ENCODE peak calls at places on chromosomes 4 and X, in nine cellular contexts. One of them, this sample, is unnamed.

GRCh38 chr4:99029852-99030251 is 34.3 kb downstream of the METAP1 start:
- DNase-seq in activated naive CD4-positive, alpha-beta T cell treated with anti-CD3 and anti-CD28 coated beads, Interleukin-2, amount 50 U/mL, for 72 hours: no peak
- DNase-seq in naive thymus-derived CD4-positive, alpha-beta T cell: no peak
- DNase-seq in GM13976: no peak
- DNase-seq in NCI-H460: no peak
- DNase-seq in midbrain: no peak
- DNase-seq in stimulated activated CD4-positive, alpha-beta T cell treated with anti-CD3 and anti-CD28 coated beads, Interleukin-12 subunit alpha, Interleukin-12 subunit beta, amount 100 ng/mL, for 48 hours: no peak
- DNase-seq in memory B cell: no peak
- DNase-seq in Calu3: no peak
- DNase-seq in this sample: no peak

GRCh38 chr4:844752-845232 is 18.9 kb upstream of the CPLX1 start:
- DNase-seq in activated naive CD4-positive, alpha-beta T cell treated with anti-CD3 and anti-CD28 coated beads, Interleukin-2, amount 50 U/mL, for 72 hours: no peak
- DNase-seq in naive thymus-derived CD4-positive, alpha-beta T cell: no peak
- DNase-seq in GM13976: no peak
- DNase-seq in NCI-H460: no peak
- DNase-seq in midbrain: no peak
- DNase-seq in stimulated activated CD4-positive, alpha-beta T cell treated with anti-CD3 and anti-CD28 coated beads, Interleukin-12 subunit alpha, Interleukin-12 subunit beta, amount 100 ng/mL, for 48 hours: no peak
- DNase-seq in memory B cell: no peak
- DNase-seq in Calu3: no peak
- DNase-seq in this sample: no peak

GRCh38 chr4:71595576-71596108 is 188.2 kb downstream of the GC start:
- DNase-seq in activated naive CD4-positive, alpha-beta T cell treated with anti-CD3 and anti-CD28 coated beads, Interleukin-2, amount 50 U/mL, for 72 hours: no peak
- DNase-seq in naive thymus-derived CD4-positive, alpha-beta T cell: no peak
- DNase-seq in GM13976: no peak
- DNase-seq in NCI-H460: no peak
- DNase-seq in midbrain: no peak
- DNase-seq in stimulated activated CD4-positive, alpha-beta T cell treated with anti-CD3 and anti-CD28 coated beads, Interleukin-12 subunit alpha, Interleukin-12 subunit beta, amount 100 ng/mL, for 48 hours: no peak
- DNase-seq in memory B cell: no peak
- DNase-seq in Calu3: no peak
- DNase-seq in this sample: no peak

GRCh38 chrX:2401201-2401589 is 99.6 kb downstream of the DHRSX start:
- DNase-seq in activated naive CD4-positive, alpha-beta T cell treated with anti-CD3 and anti-CD28 coated beads, Interleukin-2, amount 50 U/mL, for 72 hours: no peak
- DNase-seq in naive thymus-derived CD4-positive, alpha-beta T cell: no peak
- DNase-seq in GM13976: no peak
- DNase-seq in NCI-H460: no peak
- DNase-seq in midbrain: no peak
- DNase-seq in stimulated activated CD4-positive, alpha-beta T cell treated with anti-CD3 and anti-CD28 coated beads, Interleukin-12 subunit alpha, Interleukin-12 subunit beta, amount 100 ng/mL, for 48 hours: no peak
- DNase-seq in memory B cell: no peak
- DNase-seq in Calu3: no peak
- DNase-seq in this sample: no peak

GRCh38 chrX:149630681-149631292 is 805 bp downstream of the TMEM185A start:
- DNase-seq in activated naive CD4-positive, alpha-beta T cell treated with anti-CD3 and anti-CD28 coated beads, Interleukin-2, amount 50 U/mL, for 72 hours: no peak
- DNase-seq in naive thymus-derived CD4-positive, alpha-beta T cell: peak; percentile 21
- DNase-seq in GM13976: no peak
- DNase-seq in NCI-H460: peak; percentile 15
- DNase-seq in midbrain: peak; percentile 4
- DNase-seq in stimulated activated CD4-positive, alpha-beta T cell treated with anti-CD3 and anti-CD28 coated beads, Interleukin-12 subunit alpha, Interleukin-12 subunit beta, amount 100 ng/mL, for 48 hours: no peak
- DNase-seq in memory B cell: no peak
- DNase-seq in Calu3: peak; percentile 12
- DNase-seq in this sample: no peak

GRCh38 chrX:140360924-140361323 is 143.9 kb downstream of the SOX3 start:
- DNase-seq in activated naive CD4-positive, alpha-beta T cell treated with anti-CD3 and anti-CD28 coated beads, Interleukin-2, amount 50 U/mL, for 72 hours: no peak
- DNase-seq in naive thymus-derived CD4-positive, alpha-beta T cell: no peak
- DNase-seq in GM13976: no peak
- DNase-seq in NCI-H460: no peak
- DNase-seq in midbrain: no peak
- DNase-seq in stimulated activated CD4-positive, alpha-beta T cell treated with anti-CD3 and anti-CD28 coated beads, Interleukin-12 subunit alpha, Interleukin-12 subunit beta, amount 100 ng/mL, for 48 hours: no peak
- DNase-seq in memory B cell: no peak
- DNase-seq in Calu3: no peak
- DNase-seq in this sample: no peak

GRCh38 chrX:105837227-105837626 is 14.9 kb downstream of the NRK start:
- DNase-seq in activated naive CD4-positive, alpha-beta T cell treated with anti-CD3 and anti-CD28 coated beads, Interleukin-2, amount 50 U/mL, for 72 hours: no peak
- DNase-seq in naive thymus-derived CD4-positive, alpha-beta T cell: no peak
- DNase-seq in GM13976: no peak
- DNase-seq in NCI-H460: no peak
- DNase-seq in midbrain: peak; percentile 54
- DNase-seq in stimulated activated CD4-positive, alpha-beta T cell treated with anti-CD3 and anti-CD28 coated beads, Interleukin-12 subunit alpha, Interleukin-12 subunit beta, amount 100 ng/mL, for 48 hours: no peak
- DNase-seq in memory B cell: no peak
- DNase-seq in Calu3: no peak
- DNase-seq in this sample: no peak

GRCh38 chr4:44578954-44579353 is 72.5 kb downstream of the YIPF7 start:
- DNase-seq in activated naive CD4-positive, alpha-beta T cell treated with anti-CD3 and anti-CD28 coated beads, Interleukin-2, amount 50 U/mL, for 72 hours: no peak
- DNase-seq in naive thymus-derived CD4-positive, alpha-beta T cell: no peak
- DNase-seq in GM13976: no peak
- DNase-seq in NCI-H460: no peak
- DNase-seq in midbrain: no peak
- DNase-seq in stimulated activated CD4-positive, alpha-beta T cell treated with anti-CD3 and anti-CD28 coated beads, Interleukin-12 subunit alpha, Interleukin-12 subunit beta, amount 100 ng/mL, for 48 hours: no peak
- DNase-seq in memory B cell: no peak
- DNase-seq in Calu3: no peak
- DNase-seq in this sample: no peak

GRCh38 chr4:13378973-13379759 is 105.0 kb downstream of the RAB28 start:
- DNase-seq in activated naive CD4-positive, alpha-beta T cell treated with anti-CD3 and anti-CD28 coated beads, Interleukin-2, amount 50 U/mL, for 72 hours: no peak
- DNase-seq in naive thymus-derived CD4-positive, alpha-beta T cell: no peak
- DNase-seq in GM13976: no peak
- DNase-seq in NCI-H460: no peak
- DNase-seq in midbrain: no peak
- DNase-seq in stimulated activated CD4-positive, alpha-beta T cell treated with anti-CD3 and anti-CD28 coated beads, Interleukin-12 subunit alpha, Interleukin-12 subunit beta, amount 100 ng/mL, for 48 hours: no peak
- DNase-seq in memory B cell: no peak
- DNase-seq in Calu3: no peak
- DNase-seq in this sample: no peak

GRCh38 chr4:139501117-139501516 is 47.2 kb downstream of the RAB33B start:
- DNase-seq in activated naive CD4-positive, alpha-beta T cell treated with anti-CD3 and anti-CD28 coated beads, Interleukin-2, amount 50 U/mL, for 72 hours: no peak
- DNase-seq in naive thymus-derived CD4-positive, alpha-beta T cell: no peak
- DNase-seq in GM13976: no peak
- DNase-seq in NCI-H460: no peak
- DNase-seq in midbrain: no peak
- DNase-seq in stimulated activated CD4-positive, alpha-beta T cell treated with anti-CD3 and anti-CD28 coated beads, Interleukin-12 subunit alpha, Interleukin-12 subunit beta, amount 100 ng/mL, for 48 hours: no peak
- DNase-seq in memory B cell: no peak
- DNase-seq in Calu3: no peak
- DNase-seq in this sample: no peak